ENCODE peak calls at places on chromosomes 3 and 15, in six cellular contexts. F is activated T-cell treated with anti-CD3 and anti-CD28 coated beads for 1 hour; X is ureter; B is stimulated activated naive B cell treated with anti-CD40 and anti-IgM and Interleukin-4, amounts not matched to agents 10 μg/mL and 1 μg/mL and 100 μg/mL, for 72 hours; A is stimulated activated CD4-positive, alpha-beta T cell treated with anti-CD3 and anti-CD28 coated beads, Interleukin-12 subunit alpha, Interleukin-12 subunit beta, amount 100 ng/mL, for 24 hours; W is hippocampal formation. H is an unnamed sample.

GRCh38 chr3:160473233-160473632 is 23.6 kb upstream of the TRIM59 start:
- DNase-seq in A (no peak), F (no peak), W (no peak), X (no peak), B (no peak), H (no peak)

GRCh38 chr3:108620250-108620649 is 30.7 kb downstream of the DZIP3 start:
- DNase-seq in B (no peak), F (no peak), W (no peak), A (no peak), X (no peak), H (no peak)

GRCh38 chr3:115418583-115418982 is 204.7 kb upstream of the GAP43 start:
- DNase-seq in F (no peak), B (no peak), A (no peak), X (no peak), W (no peak), H (no peak)

GRCh38 chr3:12797892-12798558 is 1.5 kb downstream of the CAND2 start:
- DNase-seq in F (no peak), X (no peak), W (no peak), B (no peak), A (no peak), H (no peak)

GRCh38 chr15:33292718-33293307 is 18.0 kb upstream of the RYR3 start:
- DNase-seq in A (peak), B (peak), F (peak), W (peak), X (no peak), H (no peak)

GRCh38 chr3:113051827-113052226 is 61.0 kb downstream of the GTPBP8 start:
- DNase-seq in W (peak), B (no peak), F (no peak), X (peak), A (no peak), H (no peak)

GRCh38 chr3:135226057-135226456 is 431.0 kb downstream of the EPHB1 start:
- DNase-seq in W (no peak), A (no peak), X (no peak), F (no peak), B (no peak), H (no peak)

GRCh38 chr3:129022114-129022994 is 21.2 kb downstream of the EFCC1 start:
- DNase-seq in F (no peak), W (no peak), X (no peak), A (no peak), B (no peak), H (no peak)

GRCh38 chr15:100918034-100918689 is 995 bp upstream of the LRRK1 start:
- DNase-seq in B (peak), F (peak), X (peak), A (peak), W (peak), H (peak)

GRCh38 chr15:62649793-62650420 is 392.6 kb upstream of the TPM1 start:
- DNase-seq in W (peak), B (peak), F (no peak), X (no peak), A (peak), H (no peak)

GRCh38 chr3:117193390-117193789 is 483.8 kb downstream of the TUSC7 start:
- DNase-seq in B (no peak), X (no peak), A (no peak), W (no peak), F (no peak), H (no peak)

GRCh38 chr15:101641894-101642293 is 10.3 kb downstream of the TM2D3 start:
- DNase-seq in W (peak), X (no peak), A (no peak), F (no peak), B (no peak), H (no peak)

H was measured in thoracic aorta.